ENCODE peak calls at places on chromosomes 7 and 10, in four cellular contexts. W is ovary, G is fibroblast of pulmonary artery, I is GM12878. A is an unnamed sample.

GRCh38 chr10:131972474-131973071 is 9.2 kb downstream of the BNIP3 start:
- DNase-seq in W (peak), I (no peak), G (peak), A (peak)

GRCh38 chr10:52423369-52423768 is 109.3 kb downstream of the DKK1 start:
- DNase-seq in G (peak), W (no peak), I (no peak), A (no peak)

GRCh38 chr7:5694221-5694754 is 87.2 kb downstream of the RNF216 start:
- DNase-seq in G (peak), W (no peak), I (no peak), A (peak)

GRCh38 chr10:84715911-84716310 is 387.5 kb downstream of the CCSER2 start:
- DNase-seq in W (no peak), I (no peak), G (peak), A (no peak)

GRCh38 chr10:24556746-24557742 is 166.6 kb downstream of the ARHGAP21 start:
- DNase-seq in W (peak), I (no peak), G (peak), A (peak)

GRCh38 chr10:74189999-74190421 is 39.0 kb downstream of the ADK start:
- DNase-seq in G (peak), I (peak), W (no peak), A (peak)

GRCh38 chr10:4083509-4084003 is 298.5 kb upstream of the KLF6 start:
- DNase-seq in I (no peak), W (peak), G (peak), A (peak)

GRCh38 chr10:57579926-57580325 is 687.8 kb downstream of the IPMK start:
- DNase-seq in W (no peak), I (no peak), G (peak), A (peak)

GRCh38 chr10:122344741-122345258 is 29.7 kb upstream of the PLEKHA1 start:
- DNase-seq in I (no peak), W (no peak), G (peak), A (peak)

GRCh38 chr10:70563230-70563629 is 39.3 kb downstream of the PRF1 start:
- DNase-seq in I (no peak), W (no peak), G (no peak), A (no peak)

GRCh38 chr10:10665750-10666149 is 351.9 kb upstream of the CELF2 start:
- DNase-seq in G (no peak), I (no peak), W (peak), A (no peak)

GRCh38 chr10:30058570-30059132 is 735 bp downstream of the JCAD start:
- DNase-seq in I (no peak), W (peak), G (no peak), A (no peak)

GRCh38 chr7:70052691-70053090 is 454.4 kb downstream of the AUTS2 start:
- DNase-seq in I (no peak), W (no peak), G (peak), A (no peak)
- H3K4me3 ChIP-seq in I (no peak), W (no peak), G (no peak), A (no peak)

GRCh38 chr10:89532476-89532875 is 2.9 kb downstream of the SLC16A12 start:
- DNase-seq in W (no peak), G (no peak), I (no peak), A (no peak)

GRCh38 chr10:89534826-89535166 is 598 bp downstream of the SLC16A12 start:
- DNase-seq in I (no peak), G (no peak), W (no peak), A (no peak)

GRCh38 chr10:89537361-89537760 is 2.0 kb upstream of the SLC16A12 start:
- DNase-seq in W (no peak), I (no peak), G (no peak), A (no peak)

GRCh38 chr10:89536013-89536354 is 590 bp upstream of the SLC16A12 start:
- DNase-seq in I (no peak), W (no peak), G (no peak), A (no peak)

DNA sequence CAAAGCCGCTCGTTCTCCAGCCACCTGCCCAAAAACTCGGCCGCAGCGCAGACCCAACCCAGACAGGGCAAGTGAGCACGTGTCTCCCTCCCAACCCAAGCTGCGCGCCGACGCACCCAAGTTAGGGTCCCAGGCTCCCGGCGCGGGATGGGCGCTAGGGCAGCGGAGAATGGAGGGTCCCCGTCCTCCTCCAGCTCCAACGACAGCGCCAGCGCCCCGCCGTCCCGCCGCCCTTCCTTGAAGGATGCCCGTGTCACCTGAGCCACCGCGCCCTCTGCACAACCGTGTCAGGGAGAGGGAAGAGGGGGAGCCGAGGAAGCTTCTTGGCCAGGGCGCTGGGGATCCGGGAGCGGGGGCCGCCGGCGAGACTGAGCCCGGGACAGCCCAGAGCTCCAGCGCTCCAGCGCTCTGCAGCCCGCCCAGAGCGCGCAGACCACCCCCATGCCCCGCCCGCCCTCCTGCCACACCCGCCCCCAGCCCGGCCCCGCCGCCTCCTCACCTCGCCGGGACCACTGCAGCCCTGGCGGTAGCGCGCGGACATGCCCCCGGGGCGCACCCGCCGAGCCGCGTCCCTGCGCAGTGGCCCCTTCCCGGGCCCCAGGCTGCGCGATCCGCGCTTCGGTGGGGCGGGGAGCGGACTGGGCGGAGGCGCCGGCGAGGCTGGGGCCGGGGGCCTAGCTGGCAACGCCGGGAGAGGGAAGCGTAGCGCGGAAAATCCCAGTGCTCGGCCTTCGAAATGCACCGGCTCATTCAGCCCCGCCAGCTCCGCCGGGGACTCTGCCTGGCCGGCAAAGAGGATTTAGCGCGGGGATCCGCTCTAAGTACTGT is at the start of gene SLC16A12:
- DNase-seq in I (no peak), W (peak), G (peak), A (peak)
- TF ChIP-seq CTCF in I (no peak), W (no peak), G (no peak), A (no peak)

DNA sequence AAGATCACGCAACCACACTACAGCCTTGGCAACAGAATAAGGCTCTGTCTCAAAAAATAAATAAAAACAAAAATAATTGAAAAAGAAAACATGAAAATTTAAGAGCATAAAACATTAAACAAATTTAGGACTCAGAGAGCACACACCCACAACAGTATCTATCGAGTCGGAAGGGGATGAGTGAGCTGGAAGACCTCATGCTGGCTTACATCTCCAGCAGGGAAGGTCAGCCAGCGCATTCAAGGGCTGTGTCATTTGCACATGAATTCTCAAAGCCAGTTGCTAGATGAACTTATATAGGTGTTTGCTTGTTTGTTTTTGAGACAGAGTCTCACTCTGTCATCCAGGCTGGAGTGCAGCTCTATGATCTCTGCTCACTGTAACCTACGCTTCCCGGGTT is 50.3 kb downstream of the SRRM3 start:
- DNase-seq in I (no peak), W (no peak), G (no peak), A (no peak)
- H3K4me3 ChIP-seq in I (no peak), W (no peak), G (no peak), A (no peak)

GRCh38 chr10:75294866-75295692 is 59.3 kb upstream of the COMTD1 start:
- DNase-seq in G (peak), W (peak), I (no peak), A (peak)
- TF ChIP-seq CTCF in G (no peak), W (no peak), I (peak), A (peak)

GRCh38 chr7:20121404-20121803 is 95.8 kb downstream of the MACC1 start:
- DNase-seq in W (no peak), G (no peak), I (no peak), A (no peak)
- H3K4me3 ChIP-seq in W (no peak), G (no peak), I (no peak), A (no peak)

GRCh38 chr10:120286280-120286679 is 170.7 kb upstream of the PLPP4 start:
- DNase-seq in G (no peak), I (no peak), W (no peak), A (no peak)

GRCh38 chr10:120283093-120283492 is 173.9 kb upstream of the PLPP4 start:
- DNase-seq in G (no peak), I (no peak), W (no peak), A (no peak)

GRCh38 chr10:120282421-120282820 is 174.6 kb upstream of the PLPP4 start:
- DNase-seq in G (no peak), I (no peak), W (no peak), A (no peak)

GRCh38 chr10:120285408-120285807 is 171.6 kb upstream of the PLPP4 start:
- DNase-seq in G (no peak), W (no peak), I (no peak), A (no peak)
- TF ChIP-seq CTCF in G (no peak), W (no peak), I (no peak), A (no peak)

DNA sequence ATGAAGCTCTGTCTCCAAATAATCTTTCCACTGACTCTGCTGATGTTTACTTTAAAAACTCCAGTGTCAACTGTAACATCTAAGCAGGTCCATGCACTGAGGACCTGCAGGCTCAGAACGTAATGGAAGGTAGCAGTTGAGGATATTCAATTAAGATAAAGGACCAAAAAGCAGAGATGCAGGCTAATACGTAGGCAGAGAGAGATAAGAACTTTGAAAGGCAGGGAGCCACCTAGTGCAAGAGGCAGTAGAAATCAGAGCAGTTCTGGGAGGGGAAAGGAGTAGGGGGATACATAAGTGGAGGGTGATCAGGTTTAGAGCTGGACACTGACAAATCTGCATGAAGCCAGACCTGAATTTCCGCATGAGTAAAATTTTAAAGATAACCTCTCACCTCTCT is 114.5 kb upstream of the POM121L12 start:
- DNase-seq in W (no peak), G (no peak), I (no peak), A (no peak)
- H3K4me3 ChIP-seq in W (no peak), G (no peak), I (no peak), A (no peak)

A was measured in fibroblast of villous mesenchyme.